ENCODE peak calls at places on chromosome 6, in five cellular contexts. Z, C, T, B and W are unnamed samples.

GRCh38 chr6:10205892-10206291 is 209.0 kb downstream of the TFAP2A start:
- DNase-seq in Z (no peak), C (no peak), T (no peak), B (no peak), W (no peak)

GRCh38 chr6:24910331-24910849 is 25.4 kb downstream of the RIPOR2 start:
- DNase-seq in Z (no peak), C (no peak), T (no peak), B (no peak), W (no peak)

GRCh38 chr6:98875375-98875774 is 41.0 kb downstream of the POU3F2 start:
- DNase-seq in Z (no peak), C (no peak), T (no peak), B (no peak), W (no peak)

GRCh38 chr6:126880926-126881325 is 237.5 kb upstream of the RSPO3 start:
- DNase-seq in Z (no peak), C (no peak), T (no peak), B (no peak), W (no peak)

GRCh38 chr6:42450314-42451145 is 1.2 kb downstream of the TRERF1 start:
- DNase-seq in Z (no peak), C (no peak), T (no peak), B (no peak), W (no peak)

GRCh38 chr6:111658445-111659154 is 52.9 kb upstream of the TRAF3IP2 start:
- DNase-seq in Z (no peak), C (no peak), T (no peak), B (no peak), W (no peak)

GRCh38 chr6:158255974-158256601 is 56.2 kb upstream of the TULP4 start:
- DNase-seq in Z (no peak), C (no peak), T (no peak), B (no peak), W (no peak)

GRCh38 chr6:75775219-75775618 is 26.2 kb downstream of the MYO6 start:
- DNase-seq in Z (no peak), C (peak; percentile 41), T (no peak), B (no peak), W (no peak)

GRCh38 chr6:101393291-101394251 is at the start of gene GRIK2:
- DNase-seq in Z (no peak), C (peak; percentile 30), T (no peak), B (no peak), W (no peak)

GRCh38 chr6:31004794-31005193 is 5.5 kb upstream of the MUC22 start:
- DNase-seq in Z (no peak), C (no peak), T (no peak), B (no peak), W (no peak)

GRCh38 chr6:100464910-100465700 is at the start of gene SIM1:
- DNase-seq in Z (no peak), C (no peak), T (no peak), B (peak; percentile 75), W (no peak)

GRCh38 chr6:36241728-36242127 is 28.1 kb upstream of the PNPLA1 start:
- DNase-seq in Z (peak; percentile 65), C (peak; percentile 50), T (no peak), B (no peak), W (no peak)

GRCh38 chr6:110902091-110902490 is 27.5 kb downstream of the AMD1 start:
- DNase-seq in Z (no peak), C (no peak), T (no peak), B (no peak), W (no peak)

GRCh38 chr6:16292942-16293341 is 54.6 kb downstream of the GMPR start:
- DNase-seq in Z (no peak), C (no peak), T (no peak), B (no peak), W (no peak)

GRCh38 chr6:301929-302705 is 9.8 kb downstream of the DUSP22 start:
- DNase-seq in Z (no peak), C (no peak), T (no peak), B (no peak), W (no peak)

GRCh38 chr6:65545920-65546319 is 161.1 kb downstream of the EYS start:
- DNase-seq in Z (no peak), C (no peak), T (no peak), B (no peak), W (no peak)

GRCh38 chr6:157035576-157035975 is 258.4 kb downstream of the ARID1B start:
- DNase-seq in Z (no peak), C (no peak), T (no peak), B (no peak), W (no peak)

GRCh38 chr6:49815166-49815565 is 28.1 kb upstream of the PGK2 start:
- DNase-seq in Z (no peak), C (no peak), T (no peak), B (no peak), W (no peak)

GRCh38 chr6:45118684-45119230 is 209.4 kb upstream of the RUNX2 start:
- DNase-seq in Z (no peak), C (no peak), T (no peak), B (no peak), W (no peak)

GRCh38 chr6:82908661-82909060 is 157.0 kb downstream of the UBE3D start:
- DNase-seq in Z (no peak), C (no peak), T (no peak), B (no peak), W (no peak)

GRCh38 chr6:157555795-157556645 is 175.0 kb downstream of the ZDHHC14 start:
- DNase-seq in Z (no peak), C (no peak), T (no peak), B (no peak), W (no peak)

GRCh38 chr6:108874470-108875160 is 26.4 kb downstream of the ARMC2 start:
- DNase-seq in Z (peak; percentile 51), C (no peak), T (no peak), B (no peak), W (no peak)

GRCh38 chr6:168417660-168418059 is 23.3 kb upstream of the SMOC2 start:
- DNase-seq in Z (no peak), C (no peak), T (no peak), B (no peak), W (no peak)

GRCh38 chr6:25175216-25175615 is 104.0 kb upstream of the CARMIL1 start:
- DNase-seq in Z (no peak), C (no peak), T (no peak), B (peak; percentile 25), W (no peak)

GRCh38 chr6:155346957-155347356 is 32.7 kb upstream of the TFB1M start:
- DNase-seq in Z (no peak), C (no peak), T (no peak), B (no peak), W (no peak)

GRCh38 chr6:42762950-42763349 is 17.0 kb upstream of the TBCC start:
- DNase-seq in Z (no peak), C (no peak), T (no peak), B (no peak), W (no peak)

GRCh38 chr6:131430531-131430930 is 142.5 kb upstream of the ARG1 start:
- DNase-seq in Z (no peak), C (no peak), T (no peak), B (no peak), W (no peak)
- TF ChIP-seq KDM1A in Z (no peak), C (no peak), T (no peak), B (no peak), W (no peak)

DNA sequence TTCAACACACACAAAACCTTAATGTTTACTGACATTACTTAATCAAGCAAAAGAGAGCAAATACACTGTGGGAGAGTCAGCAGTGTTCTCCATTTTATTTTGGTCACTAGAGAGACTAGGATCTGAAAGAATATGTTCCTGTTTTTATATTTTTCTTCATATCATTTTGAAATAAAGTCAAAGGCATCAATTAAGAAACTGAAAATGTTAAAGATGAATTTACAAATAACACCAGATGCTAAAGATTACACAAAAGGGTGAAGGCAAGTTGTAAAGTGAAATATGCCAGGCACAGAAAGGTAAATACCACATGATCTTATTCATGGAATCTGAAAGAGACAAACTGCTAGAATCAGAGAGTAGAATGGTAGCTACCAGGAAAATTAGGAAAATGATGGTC is 60.3 kb upstream of the FABP7 start:
- DNase-seq in Z (no peak), C (no peak), T (no peak), B (no peak), W (no peak)
- TF ChIP-seq RFX5 in Z (no peak), C (no peak), T (no peak), B (no peak), W (no peak)

GRCh38 chr6:135493218-135493961 is 4.2 kb downstream of the AHI1 start:
- DNase-seq in Z (no peak), C (no peak), T (no peak), B (no peak), W (no peak)

GRCh38 chr6:135496805-135497411 is 632 bp downstream of the AHI1 start:
- DNase-seq in Z (no peak), C (no peak), T (no peak), B (no peak), W (no peak)

GRCh38 chr6:135497412-135498177 is at the start of gene AHI1:
- DNase-seq in Z (peak; percentile 55), C (peak; percentile 94), T (peak; percentile 91), B (peak; percentile 72), W (peak; percentile 59)

GRCh38 chr6:135499441-135500340 is 2.2 kb upstream of the AHI1 start:
- DNase-seq in Z (no peak), C (peak; percentile 45), T (no peak), B (no peak), W (no peak)

GRCh38 chr6:135498178-135498841 is 770 bp upstream of the AHI1 start:
- DNase-seq in Z (no peak), C (peak; percentile 71), T (peak; percentile 84), B (no peak), W (peak; percentile 43)
- TF ChIP-seq POLR2A in Z (no peak), C (peak; percentile 75), T (peak; percentile 87), B (no peak), W (peak; percentile 29)

GRCh38 chr6:6823568-6824224 is 235.2 kb downstream of the LY86 start:
- DNase-seq in Z (no peak), C (no peak), T (no peak), B (no peak), W (no peak)

GRCh38 chr6:6825153-6825847 is 236.8 kb downstream of the LY86 start:
- DNase-seq in Z (no peak), C (no peak), T (no peak), B (no peak), W (no peak)

GRCh38 chr6:6826961-6827360 is 238.4 kb downstream of the LY86 start:
- DNase-seq in Z (no peak), C (no peak), T (no peak), B (no peak), W (no peak)

GRCh38 chr6:6824381-6824780 is 235.9 kb downstream of the LY86 start:
- DNase-seq in Z (no peak), C (no peak), T (no peak), B (no peak), W (no peak)

DNA sequence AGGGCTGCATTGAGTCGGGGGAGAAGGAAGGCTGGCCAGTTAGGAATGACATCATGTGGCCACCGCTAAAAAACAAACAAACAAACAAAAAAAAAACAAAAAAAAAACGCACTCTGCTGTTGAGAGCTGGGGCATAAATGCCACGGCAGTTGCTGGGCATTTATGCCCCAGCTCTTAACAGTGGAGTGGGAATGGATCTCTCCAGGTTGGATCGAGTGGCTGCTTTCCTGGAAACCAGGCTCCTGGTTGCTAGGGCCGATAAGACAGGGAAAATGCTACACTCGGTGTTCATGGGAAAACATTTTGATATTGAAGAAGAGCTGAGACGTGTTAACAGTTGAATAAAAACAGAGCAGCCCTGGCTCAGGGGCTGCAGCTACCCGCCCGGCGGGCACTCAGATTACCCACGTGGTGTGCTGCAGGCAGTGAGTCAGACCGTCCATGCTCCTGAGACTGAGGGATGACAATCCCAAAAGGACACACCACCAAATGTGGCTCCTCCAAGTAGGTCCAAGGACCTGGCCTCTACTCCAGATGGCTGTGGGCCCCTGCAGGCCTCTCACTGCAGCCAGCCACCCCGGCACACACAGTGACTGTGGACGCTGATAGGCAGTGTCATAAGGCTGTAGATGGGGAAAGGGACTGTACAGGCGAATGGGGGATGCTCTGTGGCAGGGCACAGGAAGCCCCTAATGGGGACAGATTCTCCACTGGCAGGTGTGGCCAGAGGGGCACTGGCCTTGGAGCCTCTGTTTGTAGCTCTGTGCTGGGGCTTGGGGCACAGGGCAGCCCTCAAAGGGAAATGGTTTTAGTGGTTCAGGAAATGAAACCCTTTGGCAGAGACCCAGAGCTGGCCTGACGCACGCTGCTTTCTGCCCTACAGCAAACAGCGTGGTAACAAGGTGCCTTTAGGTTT is 237.7 kb downstream of the LY86 start:
- DNase-seq in Z (peak; percentile 69), C (no peak), T (no peak), B (no peak), W (no peak)
- TF ChIP-seq KDM1A in Z (no peak), C (no peak), T (no peak), B (no peak), W (no peak)